ENCODE peak calls at places on chromosomes 3 and 15, in eight cellular contexts. One of them, this sample, is unnamed.

GRCh38 chr3:184092199-184092598 is 4.7 kb upstream of the HTR3E start:
- DNase-seq in fibroblast of the aortic adventitia: no peak
- DNase-seq in EL: no peak
- DNase-seq in heart left ventricle: no peak
- DNase-seq in activated effector memory CD4-positive, alpha-beta T cell treated with Interleukin-2 at 50 U/mL for 16 hours: no peak
- DNase-seq in B cell: no peak
- DNase-seq in ELR: no peak
- DNase-seq in NCI-H1105 treated with DMSO at 0.1 percent for 48 hours: no peak
- DNase-seq in this sample: peak

GRCh38 chr15:91150492-91151160 is 50.6 kb downstream of the SV2B start:
- DNase-seq in fibroblast of the aortic adventitia: no peak
- DNase-seq in EL: no peak
- DNase-seq in heart left ventricle: no peak
- DNase-seq in activated effector memory CD4-positive, alpha-beta T cell treated with Interleukin-2 at 50 U/mL for 16 hours: no peak
- DNase-seq in B cell: no peak
- DNase-seq in ELR: no peak
- DNase-seq in NCI-H1105 treated with DMSO at 0.1 percent for 48 hours: no peak
- DNase-seq in this sample: no peak

GRCh38 chr3:190533511-190534282 is 19.8 kb downstream of the IL1RAP start:
- DNase-seq in fibroblast of the aortic adventitia: peak
- DNase-seq in EL: peak
- DNase-seq in heart left ventricle: peak
- DNase-seq in activated effector memory CD4-positive, alpha-beta T cell treated with Interleukin-2 at 50 U/mL for 16 hours: no peak
- DNase-seq in B cell: no peak
- DNase-seq in ELR: peak
- DNase-seq in NCI-H1105 treated with DMSO at 0.1 percent for 48 hours: no peak
- DNase-seq in this sample: peak

GRCh38 chr15:60179786-60180391 is 175.8 kb downstream of the FOXB1 start:
- DNase-seq in fibroblast of the aortic adventitia: peak
- DNase-seq in EL: peak
- DNase-seq in heart left ventricle: no peak
- DNase-seq in activated effector memory CD4-positive, alpha-beta T cell treated with Interleukin-2 at 50 U/mL for 16 hours: no peak
- DNase-seq in B cell: peak
- DNase-seq in ELR: peak
- DNase-seq in NCI-H1105 treated with DMSO at 0.1 percent for 48 hours: peak
- DNase-seq in this sample: peak

GRCh38 chr3:153293222-153293621 is 131.2 kb downstream of the RAP2B start:
- DNase-seq in fibroblast of the aortic adventitia: peak
- DNase-seq in EL: peak
- DNase-seq in heart left ventricle: no peak
- DNase-seq in activated effector memory CD4-positive, alpha-beta T cell treated with Interleukin-2 at 50 U/mL for 16 hours: no peak
- DNase-seq in B cell: no peak
- DNase-seq in ELR: peak
- DNase-seq in NCI-H1105 treated with DMSO at 0.1 percent for 48 hours: no peak
- DNase-seq in this sample: no peak

GRCh38 chr3:190058486-190059241 is 62.0 kb downstream of the P3H2 start:
- DNase-seq in fibroblast of the aortic adventitia: no peak
- DNase-seq in EL: peak
- DNase-seq in heart left ventricle: no peak
- DNase-seq in activated effector memory CD4-positive, alpha-beta T cell treated with Interleukin-2 at 50 U/mL for 16 hours: no peak
- DNase-seq in B cell: no peak
- DNase-seq in ELR: no peak
- DNase-seq in NCI-H1105 treated with DMSO at 0.1 percent for 48 hours: no peak
- DNase-seq in this sample: no peak

GRCh38 chr3:86563358-86563970 is 427.5 kb downstream of the VGLL3 start:
- DNase-seq in fibroblast of the aortic adventitia: peak
- DNase-seq in EL: peak
- DNase-seq in heart left ventricle: no peak
- DNase-seq in activated effector memory CD4-positive, alpha-beta T cell treated with Interleukin-2 at 50 U/mL for 16 hours: no peak
- DNase-seq in B cell: no peak
- DNase-seq in ELR: peak
- DNase-seq in NCI-H1105 treated with DMSO at 0.1 percent for 48 hours: peak
- DNase-seq in this sample: peak

GRCh38 chr3:105970283-105970682 is 101.5 kb upstream of the CBLB start:
- DNase-seq in fibroblast of the aortic adventitia: peak
- DNase-seq in EL: peak
- DNase-seq in heart left ventricle: no peak
- DNase-seq in activated effector memory CD4-positive, alpha-beta T cell treated with Interleukin-2 at 50 U/mL for 16 hours: no peak
- DNase-seq in B cell: no peak
- DNase-seq in ELR: no peak
- DNase-seq in NCI-H1105 treated with DMSO at 0.1 percent for 48 hours: peak
- DNase-seq in this sample: no peak

GRCh38 chr3:14352002-14352627 is 50.3 kb upstream of the SLC6A6 start:
- DNase-seq in fibroblast of the aortic adventitia: no peak
- DNase-seq in EL: peak
- DNase-seq in heart left ventricle: no peak
- DNase-seq in activated effector memory CD4-positive, alpha-beta T cell treated with Interleukin-2 at 50 U/mL for 16 hours: no peak
- DNase-seq in B cell: no peak
- DNase-seq in ELR: peak
- DNase-seq in NCI-H1105 treated with DMSO at 0.1 percent for 48 hours: no peak
- DNase-seq in this sample: peak

GRCh38 chr3:150022406-150023238 is 51.9 kb upstream of the PFN2 start:
- DNase-seq in fibroblast of the aortic adventitia: peak
- DNase-seq in EL: peak
- DNase-seq in heart left ventricle: no peak
- DNase-seq in activated effector memory CD4-positive, alpha-beta T cell treated with Interleukin-2 at 50 U/mL for 16 hours: no peak
- DNase-seq in B cell: no peak
- DNase-seq in ELR: peak
- DNase-seq in NCI-H1105 treated with DMSO at 0.1 percent for 48 hours: no peak
- DNase-seq in this sample: peak

GRCh38 chr15:54131410-54131809 is 153.2 kb downstream of the UNC13C start:
- DNase-seq in fibroblast of the aortic adventitia: peak
- DNase-seq in EL: no peak
- DNase-seq in heart left ventricle: no peak
- DNase-seq in activated effector memory CD4-positive, alpha-beta T cell treated with Interleukin-2 at 50 U/mL for 16 hours: no peak
- DNase-seq in B cell: no peak
- DNase-seq in ELR: peak
- DNase-seq in NCI-H1105 treated with DMSO at 0.1 percent for 48 hours: no peak
- DNase-seq in this sample: no peak

GRCh38 chr3:101829066-101829830 is 20.1 kb upstream of the NFKBIZ start:
- DNase-seq in fibroblast of the aortic adventitia: peak
- DNase-seq in EL: peak
- DNase-seq in heart left ventricle: peak
- DNase-seq in activated effector memory CD4-positive, alpha-beta T cell treated with Interleukin-2 at 50 U/mL for 16 hours: peak
- DNase-seq in B cell: no peak
- DNase-seq in ELR: peak
- DNase-seq in NCI-H1105 treated with DMSO at 0.1 percent for 48 hours: no peak
- DNase-seq in this sample: peak

GRCh38 chr3:16151109-16151508 is 23.4 kb upstream of the GALNT15 start:
- DNase-seq in fibroblast of the aortic adventitia: peak
- DNase-seq in EL: peak
- DNase-seq in heart left ventricle: peak
- DNase-seq in activated effector memory CD4-positive, alpha-beta T cell treated with Interleukin-2 at 50 U/mL for 16 hours: no peak
- DNase-seq in B cell: no peak
- DNase-seq in ELR: peak
- DNase-seq in NCI-H1105 treated with DMSO at 0.1 percent for 48 hours: no peak
- DNase-seq in this sample: peak

GRCh38 chr3:35709691-35710090 is 70.4 kb downstream of the ARPP21 start:
- DNase-seq in fibroblast of the aortic adventitia: no peak
- DNase-seq in EL: no peak
- DNase-seq in heart left ventricle: no peak
- DNase-seq in activated effector memory CD4-positive, alpha-beta T cell treated with Interleukin-2 at 50 U/mL for 16 hours: no peak
- DNase-seq in B cell: no peak
- DNase-seq in ELR: no peak
- DNase-seq in NCI-H1105 treated with DMSO at 0.1 percent for 48 hours: no peak
- DNase-seq in this sample: no peak

GRCh38 chr3:194584866-194585265 is 48.4 kb downstream of the TMEM44 start:
- DNase-seq in fibroblast of the aortic adventitia: peak
- DNase-seq in EL: peak
- DNase-seq in heart left ventricle: no peak
- DNase-seq in activated effector memory CD4-positive, alpha-beta T cell treated with Interleukin-2 at 50 U/mL for 16 hours: no peak
- DNase-seq in B cell: no peak
- DNase-seq in ELR: peak
- DNase-seq in NCI-H1105 treated with DMSO at 0.1 percent for 48 hours: no peak
- DNase-seq in this sample: peak

GRCh38 chr3:195690951-195691350 is 29.8 kb upstream of the MUC20 start:
- DNase-seq in fibroblast of the aortic adventitia: no peak
- DNase-seq in EL: no peak
- DNase-seq in heart left ventricle: no peak
- DNase-seq in activated effector memory CD4-positive, alpha-beta T cell treated with Interleukin-2 at 50 U/mL for 16 hours: no peak
- DNase-seq in B cell: peak
- DNase-seq in ELR: no peak
- DNase-seq in NCI-H1105 treated with DMSO at 0.1 percent for 48 hours: no peak
- DNase-seq in this sample: no peak

GRCh38 chr3:148792540-148792939 is 35.1 kb upstream of the CPB1 start:
- DNase-seq in fibroblast of the aortic adventitia: no peak
- DNase-seq in EL: no peak
- DNase-seq in heart left ventricle: no peak
- DNase-seq in activated effector memory CD4-positive, alpha-beta T cell treated with Interleukin-2 at 50 U/mL for 16 hours: no peak
- DNase-seq in B cell: no peak
- DNase-seq in ELR: no peak
- DNase-seq in NCI-H1105 treated with DMSO at 0.1 percent for 48 hours: no peak
- DNase-seq in this sample: no peak

GRCh38 chr3:51716805-51717204 is 9.9 kb downstream of the GRM2 start:
- DNase-seq in fibroblast of the aortic adventitia: no peak
- DNase-seq in EL: no peak
- DNase-seq in heart left ventricle: no peak
- DNase-seq in activated effector memory CD4-positive, alpha-beta T cell treated with Interleukin-2 at 50 U/mL for 16 hours: no peak
- DNase-seq in B cell: no peak
- DNase-seq in ELR: no peak
- DNase-seq in NCI-H1105 treated with DMSO at 0.1 percent for 48 hours: no peak
- DNase-seq in this sample: no peak

GRCh38 chr3:62951037-62951613 is 75.9 kb upstream of the CADPS start:
- DNase-seq in fibroblast of the aortic adventitia: no peak
- DNase-seq in EL: no peak
- DNase-seq in heart left ventricle: no peak
- DNase-seq in activated effector memory CD4-positive, alpha-beta T cell treated with Interleukin-2 at 50 U/mL for 16 hours: no peak
- DNase-seq in B cell: no peak
- DNase-seq in ELR: no peak
- DNase-seq in NCI-H1105 treated with DMSO at 0.1 percent for 48 hours: no peak
- DNase-seq in this sample: no peak

GRCh38 chr3:79167651-79168416 is 600.0 kb downstream of the ROBO1 start:
- DNase-seq in fibroblast of the aortic adventitia: peak
- DNase-seq in EL: peak
- DNase-seq in heart left ventricle: no peak
- DNase-seq in activated effector memory CD4-positive, alpha-beta T cell treated with Interleukin-2 at 50 U/mL for 16 hours: no peak
- DNase-seq in B cell: no peak
- DNase-seq in ELR: peak
- DNase-seq in NCI-H1105 treated with DMSO at 0.1 percent for 48 hours: no peak
- DNase-seq in this sample: peak

GRCh38 chr3:70854108-70854507 is 541.7 kb upstream of the MDFIC2 start:
- DNase-seq in fibroblast of the aortic adventitia: no peak
- DNase-seq in EL: no peak
- DNase-seq in heart left ventricle: no peak
- DNase-seq in activated effector memory CD4-positive, alpha-beta T cell treated with Interleukin-2 at 50 U/mL for 16 hours: no peak
- DNase-seq in B cell: no peak
- DNase-seq in ELR: no peak
- DNase-seq in NCI-H1105 treated with DMSO at 0.1 percent for 48 hours: peak
- DNase-seq in this sample: no peak

GRCh38 chr3:150605998-150606641 is 3.0 kb downstream of the SELENOT start:
- DNase-seq in fibroblast of the aortic adventitia: no peak
- DNase-seq in EL: no peak
- DNase-seq in heart left ventricle: no peak
- DNase-seq in activated effector memory CD4-positive, alpha-beta T cell treated with Interleukin-2 at 50 U/mL for 16 hours: no peak
- DNase-seq in B cell: no peak
- DNase-seq in ELR: no peak
- DNase-seq in NCI-H1105 treated with DMSO at 0.1 percent for 48 hours: no peak
- DNase-seq in this sample: no peak

GRCh38 chr15:40536501-40536900 is 28.3 kb downstream of the CCDC32 start:
- DNase-seq in fibroblast of the aortic adventitia: peak
- DNase-seq in EL: peak
- DNase-seq in heart left ventricle: no peak
- DNase-seq in activated effector memory CD4-positive, alpha-beta T cell treated with Interleukin-2 at 50 U/mL for 16 hours: no peak
- DNase-seq in B cell: no peak
- DNase-seq in ELR: peak
- DNase-seq in NCI-H1105 treated with DMSO at 0.1 percent for 48 hours: no peak
- DNase-seq in this sample: no peak

GRCh38 chr15:78750566-78750965 is 60.7 kb downstream of the ADAMTS7 start:
- DNase-seq in fibroblast of the aortic adventitia: peak
- DNase-seq in EL: no peak
- DNase-seq in heart left ventricle: no peak
- DNase-seq in activated effector memory CD4-positive, alpha-beta T cell treated with Interleukin-2 at 50 U/mL for 16 hours: no peak
- DNase-seq in B cell: no peak
- DNase-seq in ELR: no peak
- DNase-seq in NCI-H1105 treated with DMSO at 0.1 percent for 48 hours: no peak
- DNase-seq in this sample: no peak

GRCh38 chr15:59294574-59294960 is 78.1 kb downstream of the MYO1E start:
- DNase-seq in fibroblast of the aortic adventitia: no peak
- DNase-seq in EL: peak
- DNase-seq in heart left ventricle: no peak
- DNase-seq in activated effector memory CD4-positive, alpha-beta T cell treated with Interleukin-2 at 50 U/mL for 16 hours: no peak
- DNase-seq in B cell: no peak
- DNase-seq in ELR: peak
- DNase-seq in NCI-H1105 treated with DMSO at 0.1 percent for 48 hours: no peak
- DNase-seq in this sample: no peak

GRCh38 chr15:77858677-77859490 is 218.6 kb downstream of the TBC1D2B start:
- DNase-seq in fibroblast of the aortic adventitia: no peak
- DNase-seq in EL: no peak
- DNase-seq in heart left ventricle: no peak
- DNase-seq in activated effector memory CD4-positive, alpha-beta T cell treated with Interleukin-2 at 50 U/mL for 16 hours: no peak
- DNase-seq in B cell: no peak
- DNase-seq in ELR: no peak
- DNase-seq in NCI-H1105 treated with DMSO at 0.1 percent for 48 hours: no peak
- DNase-seq in this sample: no peak

GRCh38 chr3:52447512-52448355 is 2.8 kb upstream of the SEMA3G start:
- DNase-seq in fibroblast of the aortic adventitia: no peak
- DNase-seq in EL: no peak
- DNase-seq in heart left ventricle: peak
- DNase-seq in activated effector memory CD4-positive, alpha-beta T cell treated with Interleukin-2 at 50 U/mL for 16 hours: no peak
- DNase-seq in B cell: no peak
- DNase-seq in ELR: no peak
- DNase-seq in NCI-H1105 treated with DMSO at 0.1 percent for 48 hours: no peak
- DNase-seq in this sample: no peak

GRCh38 chr3:71987089-71987735 is 202.3 kb upstream of the PROK2 start:
- DNase-seq in fibroblast of the aortic adventitia: peak
- DNase-seq in EL: no peak
- DNase-seq in heart left ventricle: no peak
- DNase-seq in activated effector memory CD4-positive, alpha-beta T cell treated with Interleukin-2 at 50 U/mL for 16 hours: no peak
- DNase-seq in B cell: no peak
- DNase-seq in ELR: peak
- DNase-seq in NCI-H1105 treated with DMSO at 0.1 percent for 48 hours: no peak
- DNase-seq in this sample: peak

GRCh38 chr3:169596126-169596525 is 67.4 kb downstream of the MECOM start:
- DNase-seq in fibroblast of the aortic adventitia: no peak
- DNase-seq in EL: no peak
- DNase-seq in heart left ventricle: no peak
- DNase-seq in activated effector memory CD4-positive, alpha-beta T cell treated with Interleukin-2 at 50 U/mL for 16 hours: no peak
- DNase-seq in B cell: no peak
- DNase-seq in ELR: no peak
- DNase-seq in NCI-H1105 treated with DMSO at 0.1 percent for 48 hours: no peak
- DNase-seq in this sample: no peak

GRCh38 chr15:47784820-47785219 is 67.5 kb downstream of the SEMA6D start:
- DNase-seq in fibroblast of the aortic adventitia: no peak
- DNase-seq in EL: no peak
- DNase-seq in heart left ventricle: no peak
- DNase-seq in activated effector memory CD4-positive, alpha-beta T cell treated with Interleukin-2 at 50 U/mL for 16 hours: no peak
- DNase-seq in B cell: no peak
- DNase-seq in ELR: no peak
- DNase-seq in NCI-H1105 treated with DMSO at 0.1 percent for 48 hours: no peak
- DNase-seq in this sample: no peak

GRCh38 chr15:25134546-25134945 is 179.8 kb downstream of the SNRPN start:
- DNase-seq in fibroblast of the aortic adventitia: peak
- DNase-seq in EL: no peak
- DNase-seq in heart left ventricle: no peak
- DNase-seq in activated effector memory CD4-positive, alpha-beta T cell treated with Interleukin-2 at 50 U/mL for 16 hours: no peak
- DNase-seq in B cell: no peak
- DNase-seq in ELR: no peak
- DNase-seq in NCI-H1105 treated with DMSO at 0.1 percent for 48 hours: no peak
- DNase-seq in this sample: no peak

This sample was measured in A172.